ENCODE peak calls at places on chromosomes 11 and 22, in five cellular contexts. D is A549, J is K562, S is HepG2, F is GM12878. C is an unnamed sample.

GRCh38 chr11:44556735-44557409 is 8.6 kb upstream of the CD82 start:
- DNase-seq in D (peak; percentile 64), J (no peak), S (peak; percentile 41), F (peak; percentile 47), C (peak; percentile 59)

GRCh38 chr11:120500414-120500936 is 11.1 kb upstream of the GRIK4 start:
- DNase-seq in D (no peak), J (no peak), S (no peak), F (no peak), C (no peak)

GRCh38 chr11:61720597-61720996 is 31.8 kb upstream of the MYRF start:
- DNase-seq in D (no peak), J (no peak), S (no peak), F (no peak), C (no peak)

GRCh38 chr11:74820763-74821162 is 72.1 kb downstream of the RNF169 start:
- DNase-seq in D (peak; percentile 27), J (no peak), S (peak; percentile 8), F (no peak), C (peak; percentile 99)

GRCh38 chr11:13291361-13291760 is 13.8 kb downstream of the BMAL1 start:
- DNase-seq in D (no peak), J (no peak), S (no peak), F (no peak), C (no peak)

GRCh38 chr11:704799-705645 is 1.0 kb upstream of the EPS8L2 start:
- DNase-seq in D (peak; percentile 79), J (no peak), S (peak; percentile 93), F (no peak), C (no peak)

GRCh38 chr22:47059701-47060161 is 297.3 kb downstream of the TBC1D22A start:
- DNase-seq in D (no peak), J (no peak), S (no peak), F (peak; percentile 8), C (no peak)

GRCh38 chr22:30574095-30574981 is at the start of gene GAL3ST1:
- DNase-seq in D (peak; percentile 58), J (no peak), S (peak; percentile 77), F (no peak), C (no peak)

GRCh38 chr11:27716850-27717249 is 16.6 kb upstream of the BDNF start:
- DNase-seq in D (no peak), J (no peak), S (no peak), F (no peak), C (peak; percentile 71)

GRCh38 chr11:43802509-43802908 is 78.1 kb upstream of the ALKBH3 start:
- DNase-seq in D (no peak), J (no peak), S (peak; percentile 7), F (no peak), C (peak; percentile 16)

GRCh38 chr11:75434051-75434450 is 1.0 kb upstream of the KLHL35 start:
- DNase-seq in D (no peak), J (no peak), S (no peak), F (no peak), C (no peak)

GRCh38 chr11:63999349-64000025 is 13.2 kb downstream of the OTUB1 start:
- DNase-seq in D (peak; percentile 61), J (peak; percentile 85), S (no peak), F (no peak), C (no peak)

GRCh38 chr22:41488596-41489385 is 19.9 kb downstream of the ACO2 start:
- DNase-seq in D (no peak), J (no peak), S (no peak), F (no peak), C (no peak)

GRCh38 chr11:121435796-121436511 is 16.2 kb upstream of the SORL1 start:
- DNase-seq in D (no peak), J (no peak), S (no peak), F (no peak), C (no peak)

GRCh38 chr11:76524919-76525318 is 80.1 kb downstream of the EMSY start:
- DNase-seq in D (peak; percentile 16), J (no peak), S (peak; percentile 42), F (no peak), C (peak; percentile 44)

DNA sequence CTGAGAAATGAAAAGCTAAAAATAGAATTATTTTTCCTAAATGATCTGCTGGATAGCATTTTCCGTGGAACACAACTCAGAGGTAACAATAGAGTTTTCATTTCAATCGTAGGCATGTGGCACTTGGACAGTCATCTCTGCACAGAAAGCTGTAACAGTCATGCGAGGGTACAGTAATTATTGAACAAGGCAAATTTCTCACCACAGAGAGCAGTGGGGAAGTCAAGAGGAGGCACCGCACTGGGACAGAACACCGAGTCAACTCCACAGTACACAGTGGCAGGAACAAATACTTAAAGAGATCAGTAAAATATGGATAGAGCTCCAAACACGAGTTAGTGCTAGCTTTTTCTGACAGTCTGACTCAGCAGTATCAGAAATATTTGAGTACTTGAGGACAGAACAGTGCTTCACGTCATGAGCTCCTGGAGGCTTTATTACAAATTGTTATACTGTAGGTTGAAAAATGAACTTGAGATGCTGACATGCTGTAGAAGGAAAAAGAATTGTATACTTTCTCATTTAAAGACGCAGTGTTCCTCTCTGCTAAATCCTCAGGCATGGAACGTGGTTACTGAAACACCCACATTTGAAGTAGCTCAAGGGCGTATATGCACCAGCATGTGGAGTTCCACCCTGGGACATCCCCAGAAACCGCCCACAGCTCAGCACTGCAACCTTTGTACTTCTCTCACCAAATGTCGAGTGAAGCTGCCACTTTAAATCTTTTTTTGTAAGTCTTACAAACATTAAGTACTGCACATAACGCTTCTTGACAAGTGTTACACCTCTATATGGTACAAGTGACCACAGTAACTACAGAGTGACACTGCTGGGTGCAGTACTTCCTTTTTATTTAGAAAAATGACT is 27.4 kb upstream of the YPEL1 start:
- DNase-seq in D (no peak), J (no peak), S (no peak), F (no peak), C (no peak)
- TF ChIP-seq RAD21 in D (no peak), J (no peak), S (no peak), F (peak; percentile 0), C (no peak)

GRCh38 chr22:20532256-20532993 is 25.0 kb downstream of the MED15 start:
- DNase-seq in D (no peak), J (no peak), S (no peak), F (no peak), C (no peak)
- TF ChIP-seq BHLHE40 in D (no peak), J (no peak), S (no peak), F (no peak), C (no peak)

GRCh38 chr22:45997775-45998637 is 21.0 kb upstream of the WNT7B start:
- DNase-seq in D (no peak), J (no peak), S (no peak), F (no peak), C (no peak)
- H3K4me1 ChIP-seq in D (peaks cover 5% of the 10 kb centered on the region), J (no peaks in the 10 kb centered on the region), S (peaks cover 22% of the 10 kb centered on the region), F (peaks cover 11% of the 10 kb centered on the region), C (peaks cover 33% of the 10 kb centered on the region)

DNA sequence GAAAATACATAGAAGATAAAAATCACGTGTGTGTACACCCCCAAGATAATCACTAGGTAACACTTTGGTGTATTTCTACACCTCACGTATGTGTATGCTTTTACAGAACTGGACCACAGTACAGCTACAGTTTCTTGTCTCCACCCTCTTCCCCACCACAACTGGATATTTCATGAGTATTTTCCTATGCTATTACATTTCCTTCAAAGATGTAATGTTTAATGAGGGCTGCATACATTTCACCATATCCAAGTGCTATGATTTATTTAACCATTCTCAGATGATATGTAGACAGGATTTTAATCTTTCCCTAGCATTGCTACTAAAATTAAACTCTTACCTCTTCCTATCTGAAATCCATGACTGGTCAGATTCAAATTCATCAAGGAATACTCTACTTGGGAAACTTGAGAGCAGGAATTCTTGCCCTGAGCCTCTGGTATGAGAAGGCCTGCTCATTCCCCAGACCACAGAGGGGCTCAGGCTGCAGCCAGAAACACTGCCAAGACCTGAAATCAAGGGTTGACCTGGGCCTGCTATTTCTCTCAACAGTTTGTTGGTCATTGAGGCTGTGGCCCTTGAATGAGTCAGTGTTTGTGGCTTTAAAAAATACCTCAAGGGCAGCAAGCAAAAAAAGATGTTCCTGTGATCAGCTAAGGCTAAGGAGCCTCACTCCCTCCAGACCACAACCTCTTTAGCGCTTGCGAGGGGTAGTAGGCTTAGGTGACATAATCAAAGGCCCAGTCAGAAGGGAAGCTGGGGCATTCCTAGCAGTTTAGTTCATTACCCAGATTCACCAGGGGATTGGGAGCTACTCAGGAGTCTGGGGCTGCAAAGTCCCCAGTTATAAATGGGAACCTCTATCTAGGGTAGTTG is 55.5 kb downstream of the ABTB2 start:
- DNase-seq in D (no peak), J (no peak), S (no peak), F (peak; percentile 45), C (peak; percentile 98)
- TF ChIP-seq RAD21 in D (no peak), J (no peak), S (no peak), F (peak; percentile 7), C (peak; percentile 10)

GRCh38 chr11:59263225-59263894 is 50.6 kb upstream of the MPEG1 start:
- DNase-seq in D (no peak), J (no peak), S (peak; percentile 9), F (no peak), C (no peak)
- TF ChIP-seq BHLHE40 in D (no peak), J (no peak), S (no peak), F (no peak), C (no peak)

GRCh38 chr22:48640890-48641771 is 1186.5 kb downstream of the BRD1 start:
- DNase-seq in D (no peak), J (no peak), S (no peak), F (no peak), C (no peak)
- H3K4me1 ChIP-seq in D (no peaks in the 10 kb centered on the region), J (no peaks in the 10 kb centered on the region), S (peaks cover 5% of the 10 kb centered on the region), F (no peaks in the 10 kb centered on the region), C (no peaks in the 10 kb centered on the region)

GRCh38 chr11:23021287-23021863 is 161.1 kb upstream of the CCDC179 start:
- DNase-seq in D (peak; percentile 12), J (peak; percentile 32), S (peak; percentile 9), F (no peak), C (peak; percentile 51)
- TF ChIP-seq RAD21 in D (peak; percentile 53), J (peak; percentile 59), S (peak; percentile 53), F (peak; percentile 69), C (peak; percentile 85)

C was measured in IMR-90.